ENCODE peak calls at places on chromosome 3, in eight cellular contexts. K, I, H, U, R, L, S and Y are unnamed samples.

GRCh38 chr3:99846472-99846871 is 28.8 kb downstream of the CMSS1 start:
- DNase-seq in K (peak), I (no peak), H (no peak), U (no peak), R (no peak), L (no peak), S (peak), Y (no peak)

GRCh38 chr3:171462224-171462623 is 2.0 kb upstream of the TNIK start:
- DNase-seq in K (no peak), I (no peak), H (no peak), U (no peak), R (no peak), L (no peak), S (no peak), Y (no peak)

GRCh38 chr3:52436500-52437106 is 8.3 kb downstream of the SEMA3G start:
- DNase-seq in K (no peak), I (peak), H (no peak), U (peak), R (no peak), L (no peak), S (peak), Y (no peak)

GRCh38 chr3:44206301-44206700 is 35.4 kb upstream of the TOPAZ1 start:
- DNase-seq in K (no peak), I (no peak), H (no peak), U (no peak), R (no peak), L (no peak), S (no peak), Y (no peak)

GRCh38 chr3:64667887-64668581 is 19.8 kb downstream of the ADAMTS9 start:
- DNase-seq in K (no peak), I (no peak), H (no peak), U (peak), R (peak), L (peak), S (no peak), Y (no peak)

GRCh38 chr3:65030847-65031463 is 343.2 kb upstream of the ADAMTS9 start:
- DNase-seq in K (peak), I (no peak), H (peak), U (no peak), R (no peak), L (no peak), S (peak), Y (peak)

GRCh38 chr3:141231923-141232861 is 567 bp downstream of the PXYLP1 start:
- DNase-seq in K (no peak), I (peak), H (peak), U (peak), R (peak), L (peak), S (no peak), Y (no peak)

GRCh38 chr3:52820741-52821140 is 9.7 kb downstream of the ITIH4 start:
- DNase-seq in K (peak), I (no peak), H (no peak), U (no peak), R (no peak), L (no peak), S (peak), Y (no peak)

GRCh38 chr3:48694610-48695051 is 8.9 kb upstream of the NCKIPSD start:
- DNase-seq in K (peak), I (peak), H (peak), U (peak), R (peak), L (peak), S (peak), Y (peak)

GRCh38 chr3:124964432-124964831 is 29.9 kb upstream of the MUC13 start:
- DNase-seq in K (peak), I (no peak), H (no peak), U (no peak), R (no peak), L (no peak), S (no peak), Y (no peak)

GRCh38 chr3:52052831-52053306 is 3.5 kb downstream of the DUSP7 start:
- DNase-seq in K (peak), I (peak), H (peak), U (peak), R (peak), L (peak), S (peak), Y (peak)

GRCh38 chr3:72171946-72172345 is 387.0 kb upstream of the PROK2 start:
- DNase-seq in K (no peak), I (no peak), H (peak), U (peak), R (no peak), L (no peak), S (peak), Y (no peak)

GRCh38 chr3:187770224-187770623 is 25.0 kb upstream of the BCL6 start:
- DNase-seq in K (no peak), I (no peak), H (no peak), U (no peak), R (no peak), L (no peak), S (no peak), Y (no peak)

DNA sequence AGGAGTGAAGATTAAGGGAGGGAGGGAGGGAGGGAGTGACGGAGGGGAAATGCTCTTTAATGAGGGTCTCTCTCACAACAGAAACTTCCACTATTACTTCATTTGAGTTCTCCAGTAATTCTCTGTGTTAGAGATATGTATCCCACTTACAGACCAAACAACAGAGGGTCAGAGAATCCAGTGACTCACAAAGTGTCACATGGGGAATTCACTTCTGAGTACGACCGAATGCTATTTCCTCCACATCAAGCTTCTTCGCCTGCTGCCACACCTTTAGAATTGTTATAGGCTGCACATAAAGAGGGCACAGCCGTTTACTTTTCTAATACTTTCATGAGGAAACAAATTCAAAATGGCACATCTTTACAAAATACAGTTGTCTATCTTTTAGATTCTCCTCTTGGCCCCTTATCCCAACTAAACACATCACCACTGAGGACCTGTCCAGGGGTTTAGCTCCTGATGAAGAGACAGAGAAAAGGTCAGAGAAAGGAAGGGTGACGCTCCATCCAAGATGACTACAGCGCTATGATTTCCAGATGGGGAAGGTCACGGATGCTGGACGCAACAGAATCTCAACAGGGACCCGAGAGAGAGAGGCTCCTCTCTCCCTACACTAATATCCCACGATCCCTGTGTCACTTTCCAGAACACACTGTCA is 119.0 kb downstream of the XXYLT1 start:
- DNase-seq in K (peak), I (no peak), H (no peak), U (no peak), R (no peak), L (no peak), S (peak), Y (peak)
- H3K4me3 ChIP-seq in K (no peak), I (no peak), H (no peak), U (no peak), R (no peak), L (no peak), S (no peak), Y (no peak)

DNA sequence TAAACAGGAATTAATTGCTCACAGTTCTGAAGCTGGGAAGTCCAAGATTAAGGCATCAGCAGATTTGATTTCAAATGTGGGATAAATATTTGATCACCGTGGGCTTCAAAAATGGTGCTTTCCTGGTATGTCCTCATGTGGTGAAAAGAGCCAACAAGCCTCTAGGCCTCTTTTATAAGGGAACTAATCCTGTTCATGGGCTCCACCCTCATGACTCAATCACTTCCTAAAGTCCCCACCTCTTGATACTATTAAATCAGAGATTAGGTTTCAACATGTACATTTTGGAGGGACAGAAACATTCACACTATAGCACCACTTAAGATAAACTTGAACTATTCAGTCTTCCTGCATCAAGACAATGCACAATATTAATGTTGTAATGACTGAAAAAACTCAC is 800.8 kb downstream of the NAALADL2 start:
- DNase-seq in K (no peak), I (no peak), H (no peak), U (no peak), R (no peak), L (no peak), S (no peak), Y (no peak)
- TF ChIP-seq CTCF in K (no peak), I (no peak), H (no peak), U (no peak), R (no peak), L (no peak), S (no peak), Y (no peak)

DNA sequence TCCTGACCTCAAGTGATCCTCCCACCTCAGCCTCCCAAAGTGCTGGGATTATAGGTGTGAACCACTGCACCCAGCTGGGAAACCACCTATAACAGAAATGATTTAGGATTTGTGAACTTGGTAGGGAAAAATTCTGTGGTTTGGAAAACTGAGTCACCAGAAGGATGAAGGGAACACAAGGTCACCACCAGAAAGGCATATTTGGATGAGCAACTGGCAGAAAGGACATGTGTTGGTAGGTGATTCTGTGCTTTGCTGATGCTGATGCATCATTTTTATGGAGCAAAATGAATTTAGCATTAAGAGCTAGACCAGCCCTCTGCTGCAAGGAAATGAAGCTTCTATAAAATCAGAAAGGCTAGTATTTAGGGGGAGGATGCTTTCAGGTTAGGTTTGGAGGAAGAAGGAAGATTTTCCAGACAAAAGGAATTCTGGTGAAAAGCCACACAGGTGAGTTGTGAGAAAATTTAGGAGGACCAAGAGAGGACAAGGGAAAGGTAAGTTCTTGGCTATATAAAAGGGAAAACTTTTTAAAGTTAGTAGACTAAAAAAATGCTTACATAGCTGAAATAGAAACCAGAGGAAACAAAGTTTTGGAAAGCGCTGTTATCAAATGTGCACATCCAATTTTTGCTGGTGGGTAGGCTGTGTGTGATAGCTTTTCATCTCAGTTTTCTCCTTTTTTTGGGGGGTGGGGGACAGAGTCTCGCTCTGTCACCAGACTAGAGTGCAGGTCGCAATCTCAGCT is 3.6 kb downstream of the PXK start:
- DNase-seq in K (peak), I (no peak), H (no peak), U (no peak), R (no peak), L (no peak), S (peak), Y (no peak)
- H3K4me3 ChIP-seq in K (no peak), I (no peak), H (no peak), U (no peak), R (no peak), L (no peak), S (no peak), Y (no peak)

DNA sequence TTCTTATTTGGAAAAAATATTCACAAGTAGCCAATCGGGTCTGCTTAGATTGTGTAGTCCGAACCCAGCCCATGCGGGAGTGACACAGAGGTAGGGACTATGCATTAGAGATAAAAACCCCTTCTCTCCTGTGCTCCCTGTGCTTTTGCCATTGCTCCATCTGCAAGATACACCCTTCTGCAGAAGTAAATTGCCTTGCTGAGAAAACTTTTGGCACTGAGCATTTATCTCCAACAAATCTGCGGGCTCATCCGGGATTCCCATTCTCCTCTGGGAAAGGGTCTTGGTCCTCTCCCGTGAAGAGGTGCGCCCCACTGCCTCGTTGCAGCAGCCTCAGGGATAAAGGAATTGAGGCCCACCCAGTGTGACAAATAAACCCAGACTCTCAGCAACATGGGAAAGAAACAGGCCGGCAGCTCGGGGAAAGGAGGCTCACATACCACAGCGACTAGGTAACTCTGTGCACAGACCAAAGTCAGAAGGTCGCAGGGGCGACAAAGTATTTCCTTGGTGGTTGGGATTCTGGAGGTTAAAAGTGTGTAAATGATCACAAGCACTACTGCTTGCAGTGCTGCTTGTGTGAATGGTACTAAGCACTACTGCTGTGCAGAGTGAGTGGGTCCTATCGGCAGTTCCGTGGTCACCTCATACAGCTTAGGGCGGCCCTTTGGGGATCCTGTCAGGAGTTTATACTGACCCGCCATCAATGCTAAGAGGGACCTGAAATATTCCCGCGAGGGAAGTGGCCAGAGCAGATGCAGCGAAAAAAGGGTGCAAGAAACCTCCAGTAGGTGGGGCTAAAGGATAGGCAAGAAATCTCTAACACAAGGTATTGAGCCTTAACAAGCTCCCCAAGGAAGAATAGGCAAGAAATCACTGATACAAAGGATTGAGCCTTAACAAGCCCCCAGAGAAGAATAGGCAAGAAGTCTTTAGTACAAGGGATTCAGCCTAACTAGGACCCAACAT is 54.3 kb downstream of the GSK3B start:
- DNase-seq in K (no peak), I (no peak), H (no peak), U (no peak), R (no peak), L (no peak), S (no peak), Y (no peak)
- TF ChIP-seq CTCF in K (peak), I (no peak), H (no peak), U (no peak), R (no peak), L (no peak), S (peak), Y (peak)

GRCh38 chr3:177930771-177931170 is 605.5 kb upstream of the KCNMB2 start:
- DNase-seq in K (no peak), I (no peak), H (no peak), U (no peak), R (no peak), L (no peak), S (no peak), Y (no peak)

GRCh38 chr3:177932346-177932745 is 603.9 kb upstream of the KCNMB2 start:
- DNase-seq in K (no peak), I (no peak), H (no peak), U (no peak), R (no peak), L (no peak), S (peak), Y (no peak)

GRCh38 chr3:177929310-177929709 is 606.9 kb upstream of the KCNMB2 start:
- DNase-seq in K (peak), I (no peak), H (no peak), U (no peak), R (no peak), L (no peak), S (no peak), Y (no peak)

GRCh38 chr3:177931346-177931745 is 604.9 kb upstream of the KCNMB2 start:
- DNase-seq in K (no peak), I (no peak), H (no peak), U (no peak), R (no peak), L (no peak), S (no peak), Y (no peak)

DNA sequence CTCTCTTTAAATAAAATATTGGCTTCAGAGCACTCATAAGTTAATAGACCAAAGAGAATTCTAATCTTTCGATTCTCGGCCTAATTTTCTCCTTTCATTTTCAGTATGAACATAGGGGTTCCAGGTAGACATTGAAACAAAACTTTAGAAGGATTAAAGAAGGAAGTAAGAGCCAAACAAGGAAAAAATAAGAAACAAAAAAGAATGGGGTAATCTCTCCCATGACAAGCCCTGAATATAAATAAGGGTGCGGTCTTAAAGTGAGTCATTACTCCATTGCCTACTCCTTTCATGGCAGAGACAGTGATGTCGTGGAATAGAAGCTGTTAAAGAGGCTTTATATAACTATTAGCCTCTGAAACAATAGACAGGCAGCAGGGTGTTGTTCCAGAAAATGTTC is 608.1 kb upstream of the KCNMB2 start:
- DNase-seq in K (peak), I (no peak), H (no peak), U (no peak), R (no peak), L (no peak), S (peak), Y (no peak)
- H3K4me3 ChIP-seq in K (no peak), I (no peak), H (no peak), U (no peak), R (no peak), L (no peak), S (no peak), Y (no peak)

GRCh38 chr3:139480585-139480984 is 4.3 kb upstream of the RBP2 start:
- DNase-seq in K (no peak), I (no peak), H (no peak), U (no peak), R (no peak), L (no peak), S (no peak), Y (no peak)
- TF ChIP-seq CTCF in K (no peak), I (no peak), H (no peak), U (no peak), R (no peak), L (no peak), S (no peak), Y (no peak)

GRCh38 chr3:112120485-112120836 is 12.6 kb downstream of the GCSAM start:
- DNase-seq in K (no peak), I (no peak), H (no peak), U (no peak), R (no peak), L (no peak), S (no peak), Y (no peak)
- H3K4me3 ChIP-seq in K (no peak), I (no peak), H (no peak), U (no peak), R (no peak), L (no peak), S (no peak), Y (no peak)

DNA sequence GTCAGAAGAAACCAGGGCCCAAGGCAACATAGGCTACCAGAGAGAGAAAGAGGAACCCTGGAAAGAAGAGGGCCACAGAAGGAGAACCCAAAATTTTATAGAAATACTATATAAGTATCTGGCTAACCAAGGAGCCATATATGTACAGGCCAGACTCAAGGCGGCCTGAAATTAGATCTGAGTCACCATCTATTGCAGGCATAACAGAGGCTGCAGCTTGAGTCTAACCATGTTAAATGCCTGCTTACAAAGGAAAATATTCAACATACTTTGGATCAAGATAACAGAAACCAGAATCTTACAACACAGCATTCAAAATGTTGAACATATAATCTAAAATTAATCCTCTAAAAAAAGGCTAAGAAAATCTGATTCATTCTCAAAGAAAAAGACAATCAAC is 23.1 kb downstream of the IGSF11 start:
- DNase-seq in K (no peak), I (no peak), H (no peak), U (no peak), R (no peak), L (no peak), S (no peak), Y (no peak)
- TF ChIP-seq CTCF in K (no peak), I (no peak), H (no peak), U (no peak), R (no peak), L (no peak), S (no peak), Y (no peak)

GRCh38 chr3:152593242-152593641 is 241.7 kb upstream of the P2RY1 start:
- DNase-seq in K (no peak), I (no peak), H (no peak), U (no peak), R (no peak), L (no peak), S (no peak), Y (no peak)

GRCh38 chr3:152591448-152592003 is 243.4 kb upstream of the P2RY1 start:
- DNase-seq in K (no peak), I (no peak), H (no peak), U (no peak), R (no peak), L (no peak), S (no peak), Y (no peak)

DNA sequence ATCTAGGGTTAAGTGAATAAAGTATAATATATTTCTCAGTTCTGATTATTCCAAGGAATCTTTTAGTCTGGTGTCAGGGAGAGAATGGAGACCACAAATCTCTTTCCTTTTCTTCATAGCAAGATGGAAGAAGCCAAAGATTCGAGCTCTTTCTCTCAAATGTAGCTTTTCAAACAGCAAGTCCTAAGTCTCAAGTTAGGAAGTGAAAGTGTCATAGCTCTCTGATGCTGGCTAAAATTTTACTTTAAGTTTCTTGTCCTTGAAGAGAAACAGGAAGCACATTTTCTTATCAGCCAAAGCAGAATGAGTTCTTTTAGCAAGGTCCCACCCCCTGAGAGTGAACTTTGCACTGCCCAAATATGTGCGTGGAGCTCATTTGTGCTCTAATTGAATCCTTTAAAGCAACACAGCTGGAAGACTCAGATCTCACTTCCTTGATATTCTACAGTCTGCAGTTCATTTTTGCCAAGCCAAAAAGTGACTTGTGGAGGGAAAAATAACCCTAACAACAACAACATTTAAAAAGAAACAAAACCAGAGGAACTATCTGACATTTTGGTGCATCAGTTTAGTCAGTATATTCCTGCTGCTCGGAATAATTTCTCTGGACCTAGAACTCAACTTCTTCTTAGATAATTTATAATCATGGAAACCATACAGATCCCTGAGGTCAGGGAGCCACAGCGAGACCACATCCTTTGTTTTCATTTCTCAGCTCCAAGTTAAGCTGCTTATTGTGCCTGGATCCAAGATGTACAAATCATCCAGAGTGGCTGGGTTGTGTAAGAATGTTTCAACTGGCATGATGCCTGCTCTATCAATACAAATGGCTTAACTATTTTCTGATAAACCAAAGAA is 238.7 kb upstream of the P2RY1 start:
- DNase-seq in K (peak), I (no peak), H (peak), U (peak), R (peak), L (no peak), S (peak), Y (peak)
- H3K4me3 ChIP-seq in K (peak), I (no peak), H (no peak), U (no peak), R (no peak), L (no peak), S (peak), Y (no peak)